ENCODE peak calls at places on chromosome 10, in nine cellular contexts. One of them, this sample, is unnamed.

GRCh38 chr10:7795605-7796004 is 7.6 kb downstream of the ATP5F1C start:
- DNase-seq in GM10248: no peak
- DNase-seq in retinal pigment epithelial cell: peak
- DNase-seq in transverse colon: no peak
- DNase-seq in activated effector memory CD4-positive, alpha-beta T cell treated with anti-CD3 and anti-CD28 coated beads, Interleukin-2, amount 50 U/mL, for 16 hours: no peak
- DNase-seq in effector memory CD8-positive, alpha-beta T cell: no peak
- DNase-seq in cardiac muscle cell: peak
- DNase-seq in neural progenitor cell: no peak
- DNase-seq in heart left ventricle: no peak
- DNase-seq in this sample: no peak

GRCh38 chr10:48455392-48456151 is 149.1 kb downstream of the MAPK8 start:
- DNase-seq in GM10248: no peak
- DNase-seq in retinal pigment epithelial cell: no peak
- DNase-seq in transverse colon: no peak
- DNase-seq in activated effector memory CD4-positive, alpha-beta T cell treated with anti-CD3 and anti-CD28 coated beads, Interleukin-2, amount 50 U/mL, for 16 hours: peak
- DNase-seq in effector memory CD8-positive, alpha-beta T cell: no peak
- DNase-seq in cardiac muscle cell: no peak
- DNase-seq in neural progenitor cell: no peak
- DNase-seq in heart left ventricle: peak
- DNase-seq in this sample: no peak

GRCh38 chr10:130403153-130403890 is 267.1 kb downstream of the GLRX3 start:
- DNase-seq in GM10248: no peak
- DNase-seq in retinal pigment epithelial cell: no peak
- DNase-seq in transverse colon: no peak
- DNase-seq in activated effector memory CD4-positive, alpha-beta T cell treated with anti-CD3 and anti-CD28 coated beads, Interleukin-2, amount 50 U/mL, for 16 hours: no peak
- DNase-seq in effector memory CD8-positive, alpha-beta T cell: no peak
- DNase-seq in cardiac muscle cell: no peak
- DNase-seq in neural progenitor cell: no peak
- DNase-seq in heart left ventricle: no peak
- DNase-seq in this sample: no peak

GRCh38 chr10:132158122-132158741 is 28.5 kb upstream of the DPYSL4 start:
- DNase-seq in GM10248: peak
- DNase-seq in retinal pigment epithelial cell: no peak
- DNase-seq in transverse colon: no peak
- DNase-seq in activated effector memory CD4-positive, alpha-beta T cell treated with anti-CD3 and anti-CD28 coated beads, Interleukin-2, amount 50 U/mL, for 16 hours: peak
- DNase-seq in effector memory CD8-positive, alpha-beta T cell: no peak
- DNase-seq in cardiac muscle cell: no peak
- DNase-seq in neural progenitor cell: no peak
- DNase-seq in heart left ventricle: peak
- DNase-seq in this sample: no peak

GRCh38 chr10:131802991-131803390 is 97.8 kb upstream of the PPP2R2D start:
- DNase-seq in GM10248: no peak
- DNase-seq in retinal pigment epithelial cell: no peak
- DNase-seq in transverse colon: no peak
- DNase-seq in activated effector memory CD4-positive, alpha-beta T cell treated with anti-CD3 and anti-CD28 coated beads, Interleukin-2, amount 50 U/mL, for 16 hours: no peak
- DNase-seq in effector memory CD8-positive, alpha-beta T cell: no peak
- DNase-seq in cardiac muscle cell: no peak
- DNase-seq in neural progenitor cell: peak
- DNase-seq in heart left ventricle: peak
- DNase-seq in this sample: no peak

GRCh38 chr10:32104622-32105509 is 48.6 kb upstream of the KIF5B start:
- DNase-seq in GM10248: no peak
- DNase-seq in retinal pigment epithelial cell: peak
- DNase-seq in transverse colon: no peak
- DNase-seq in activated effector memory CD4-positive, alpha-beta T cell treated with anti-CD3 and anti-CD28 coated beads, Interleukin-2, amount 50 U/mL, for 16 hours: no peak
- DNase-seq in effector memory CD8-positive, alpha-beta T cell: no peak
- DNase-seq in cardiac muscle cell: no peak
- DNase-seq in neural progenitor cell: no peak
- DNase-seq in heart left ventricle: no peak
- DNase-seq in this sample: no peak

GRCh38 chr10:79068203-79068561 is 584 bp upstream of the ZMIZ1 start:
- DNase-seq in GM10248: no peak
- DNase-seq in retinal pigment epithelial cell: no peak
- DNase-seq in transverse colon: no peak
- DNase-seq in activated effector memory CD4-positive, alpha-beta T cell treated with anti-CD3 and anti-CD28 coated beads, Interleukin-2, amount 50 U/mL, for 16 hours: peak
- DNase-seq in effector memory CD8-positive, alpha-beta T cell: peak
- DNase-seq in cardiac muscle cell: no peak
- DNase-seq in neural progenitor cell: no peak
- DNase-seq in heart left ventricle: no peak
- DNase-seq in this sample: no peak

GRCh38 chr10:48219194-48219593 is 55.3 kb downstream of the FRMPD2 start:
- DNase-seq in GM10248: no peak
- DNase-seq in retinal pigment epithelial cell: no peak
- DNase-seq in transverse colon: no peak
- DNase-seq in activated effector memory CD4-positive, alpha-beta T cell treated with anti-CD3 and anti-CD28 coated beads, Interleukin-2, amount 50 U/mL, for 16 hours: no peak
- DNase-seq in effector memory CD8-positive, alpha-beta T cell: no peak
- DNase-seq in cardiac muscle cell: no peak
- DNase-seq in neural progenitor cell: no peak
- DNase-seq in heart left ventricle: no peak
- DNase-seq in this sample: no peak

GRCh38 chr10:5559642-5560141 is 34.9 kb downstream of the CALML3 start:
- DNase-seq in GM10248: no peak
- DNase-seq in retinal pigment epithelial cell: no peak
- DNase-seq in transverse colon: no peak
- DNase-seq in activated effector memory CD4-positive, alpha-beta T cell treated with anti-CD3 and anti-CD28 coated beads, Interleukin-2, amount 50 U/mL, for 16 hours: no peak
- DNase-seq in effector memory CD8-positive, alpha-beta T cell: no peak
- DNase-seq in cardiac muscle cell: no peak
- DNase-seq in neural progenitor cell: no peak
- DNase-seq in heart left ventricle: no peak
- DNase-seq in this sample: no peak

GRCh38 chr10:71621263-71621751 is 98.3 kb downstream of the C10orf105 start:
- DNase-seq in GM10248: no peak
- DNase-seq in retinal pigment epithelial cell: peak
- DNase-seq in transverse colon: no peak
- DNase-seq in activated effector memory CD4-positive, alpha-beta T cell treated with anti-CD3 and anti-CD28 coated beads, Interleukin-2, amount 50 U/mL, for 16 hours: no peak
- DNase-seq in effector memory CD8-positive, alpha-beta T cell: no peak
- DNase-seq in cardiac muscle cell: no peak
- DNase-seq in neural progenitor cell: peak
- DNase-seq in heart left ventricle: no peak
- DNase-seq in this sample: peak

GRCh38 chr10:1366277-1366676 is 310.1 kb downstream of the WDR37 start:
- DNase-seq in GM10248: no peak
- DNase-seq in retinal pigment epithelial cell: no peak
- DNase-seq in transverse colon: no peak
- DNase-seq in activated effector memory CD4-positive, alpha-beta T cell treated with anti-CD3 and anti-CD28 coated beads, Interleukin-2, amount 50 U/mL, for 16 hours: no peak
- DNase-seq in effector memory CD8-positive, alpha-beta T cell: no peak
- DNase-seq in cardiac muscle cell: no peak
- DNase-seq in neural progenitor cell: no peak
- DNase-seq in heart left ventricle: no peak
- DNase-seq in this sample: no peak